ENCODE peak calls at places on chromosome 19, in eight cellular contexts. P is HCT116, Z is IMR-90, F is Peyer's patch, V is testis, B is lung, Q is thyroid gland, G is pancreas. M is an unnamed sample.

GRCh38 chr19:2547033-2547680 is 71.2 kb downstream of the GADD45B start:
- DNase-seq in Z (no peak), F (no peak), Q (no peak), V (no peak), P (no peak), B (no peak), G (no peak), M (no peak)

GRCh38 chr19:16208064-16208759 is 10.5 kb downstream of the AP1M1 start:
- DNase-seq in B (no peak), V (no peak), Z (no peak), P (no peak), F (no peak), Q (no peak), G (no peak), M (no peak)

GRCh38 chr19:41699231-41699967 is 9.0 kb upstream of the CEACAM5 start:
- DNase-seq in V (no peak), B (no peak), Z (no peak), Q (no peak), P (no peak), G (peak), F (no peak), M (peak)

GRCh38 chr19:34512254-34512796 is 30.8 kb downstream of the WTIP start:
- DNase-seq in V (no peak), Z (no peak), G (no peak), F (no peak), P (no peak), Q (no peak), B (no peak), M (no peak)

GRCh38 chr19:51742736-51743288 is 8.9 kb downstream of the FPR1 start:
- DNase-seq in F (no peak), P (no peak), Q (no peak), Z (no peak), G (no peak), V (no peak), B (no peak), M (no peak)

GRCh38 chr19:42274065-42274682 is 5.1 kb downstream of the CIC start:
- DNase-seq in G (peak), P (no peak), Q (no peak), B (no peak), Z (no peak), F (no peak), V (no peak), M (no peak)

GRCh38 chr19:3642987-3643386 is 16.4 kb upstream of the CACTIN start:
- DNase-seq in V (peak), F (no peak), B (no peak), Z (no peak), Q (no peak), G (no peak), P (peak), M (no peak)

GRCh38 chr19:10751109-10751972 is 33.5 kb downstream of the DNM2 start:
- DNase-seq in B (peak), V (peak), P (no peak), Q (no peak), G (peak), F (no peak), Z (no peak), M (no peak)

GRCh38 chr19:16096281-16096855 is 15.3 kb upstream of the RAB8A start:
- DNase-seq in V (no peak), Q (no peak), G (no peak), Z (no peak), B (no peak), P (no peak), F (no peak), M (no peak)

GRCh38 chr19:21850636-21851255 is 14.8 kb upstream of the ZNF43 start:
- DNase-seq in B (no peak), V (no peak), F (no peak), P (no peak), Q (no peak), Z (no peak), G (no peak), M (no peak)

GRCh38 chr19:46639356-46640061 is 3.5 kb upstream of the GNG8 start:
- DNase-seq in F (no peak), P (no peak), B (no peak), G (no peak), Q (no peak), Z (peak), V (peak), M (no peak)

GRCh38 chr19:17243854-17244617 is 1.7 kb downstream of the NR2F6 start:
- DNase-seq in G (peak), P (no peak), F (no peak), V (peak), Q (peak), Z (peak), B (no peak), M (no peak)

GRCh38 chr19:18397242-18398202 is at the start of gene LRRC25:
- DNase-seq in B (peak), F (peak), P (no peak), V (peak), Q (peak), G (no peak), Z (no peak), M (no peak)

GRCh38 chr19:2381151-2381822 is 21.2 kb downstream of the TMPRSS9 start:
- DNase-seq in P (no peak), V (no peak), B (no peak), G (no peak), Z (peak), Q (no peak), F (no peak), M (no peak)

GRCh38 chr19:14089412-14089661 is 1.2 kb downstream of the SAMD1 start:
- DNase-seq in G (no peak), P (no peak), Z (no peak), F (no peak), Q (no peak), B (no peak), V (no peak), M (no peak)

GRCh38 chr19:50565984-50566903 is 2.0 kb downstream of the LRRC4B start:
- DNase-seq in F (no peak), G (no peak), V (no peak), P (no peak), B (no peak), Q (no peak), Z (no peak), M (no peak)

GRCh38 chr19:57438925-57439324 is 3.8 kb downstream of the ZNF749 start:
- DNase-seq in P (no peak), B (no peak), F (no peak), G (no peak), Z (no peak), V (no peak), Q (no peak), M (no peak)

GRCh38 chr19:7636691-7637373 is at the start of gene STXBP2:
- DNase-seq in P (peak), F (peak), Z (no peak), B (peak), Q (peak), V (peak), G (peak), M (no peak)

GRCh38 chr19:17496337-17496997 is 15.0 kb upstream of the PGLS start:
- DNase-seq in V (peak), Q (peak), F (peak), P (peak), Z (peak), B (peak), G (peak), M (no peak)

GRCh38 chr19:36009220-36009619 is 607 bp upstream of the SYNE4 start:
- DNase-seq in V (peak), G (peak), Z (peak), B (peak), Q (peak), P (no peak), F (peak), M (no peak)

GRCh38 chr19:43667524-43668405 is 2.2 kb downstream of the PLAUR start:
- DNase-seq in F (no peak), Q (peak), Z (peak), V (no peak), B (peak), G (no peak), P (no peak), M (no peak)
- H3K27ac ChIP-seq in F (peak), Q (peak), Z (peak), V (peak), B (no peak), G (peak), P (peak), M (peak)

DNA sequence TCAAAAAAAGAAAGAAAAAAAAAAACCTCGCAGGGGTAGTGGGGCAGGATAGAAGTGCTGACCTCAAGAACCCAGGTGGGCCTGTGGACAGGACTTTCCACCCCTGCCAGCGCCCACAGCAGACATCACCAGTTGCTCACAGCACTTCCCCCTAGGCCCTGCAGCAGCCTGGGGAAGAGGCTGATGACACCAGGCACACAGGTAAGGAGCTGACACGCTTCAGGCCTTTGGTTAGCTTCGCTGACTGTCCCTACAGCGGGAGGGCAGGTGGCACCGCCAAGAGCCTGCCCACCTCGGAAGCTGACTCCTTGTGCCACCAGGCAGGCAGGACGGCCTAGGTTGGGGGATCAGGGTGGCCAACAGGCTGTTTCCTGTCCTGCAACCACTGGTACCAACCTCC is 8.9 kb downstream of the LONP1 start:
- DNase-seq in F (no peak), V (no peak), Q (no peak), Z (no peak), P (no peak), G (peak), B (no peak), M (no peak)
- H3K27ac ChIP-seq in F (no peak), V (no peak), Q (no peak), Z (no peak), P (no peak), G (no peak), B (no peak), M (no peak)

GRCh38 chr19:1136201-1136600 is 32.4 kb downstream of the GPX4 start:
- DNase-seq in B (no peak), Q (no peak), Z (no peak), P (no peak), F (peak), V (no peak), G (no peak), M (no peak)
- H3K27ac ChIP-seq in B (peak), Q (peak), Z (no peak), P (peak), F (peak), V (no peak), G (peak), M (no peak)

GRCh38 chr19:44131955-44132354 is 9.4 kb upstream of the ZNF234 start:
- DNase-seq in G (no peak), F (no peak), B (no peak), Q (no peak), Z (no peak), V (no peak), P (no peak), M (no peak)
- H3K27ac ChIP-seq in G (no peak), F (no peak), B (no peak), Q (no peak), Z (no peak), V (no peak), P (no peak), M (no peak)

DNA sequence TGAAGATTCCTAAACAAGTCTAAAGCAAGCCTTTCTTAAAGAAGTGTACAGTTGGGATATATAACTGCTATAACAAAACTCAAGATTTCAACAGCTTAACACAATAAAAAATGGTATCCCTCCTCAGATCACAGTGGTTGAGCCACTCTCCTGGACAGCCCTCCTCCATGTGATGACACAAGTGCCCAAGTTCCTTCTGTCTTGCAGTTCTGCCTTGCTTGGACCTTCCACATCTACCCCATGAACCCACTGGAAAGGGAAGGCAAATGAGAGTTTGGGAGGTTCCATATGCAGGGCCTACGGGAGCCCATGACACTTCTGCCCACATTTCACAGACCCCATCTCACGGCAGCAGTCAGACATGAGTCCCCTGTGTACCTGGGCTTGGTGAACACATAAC is 659.2 kb downstream of the UQCRFS1 start:
- DNase-seq in G (no peak), Q (no peak), B (no peak), Z (no peak), V (no peak), F (no peak), P (no peak), M (no peak)
- H3K27ac ChIP-seq in G (no peak), Q (no peak), B (no peak), Z (no peak), V (no peak), F (no peak), P (no peak), M (no peak)

GRCh38 chr19:45249261-45250033 is 1.6 kb upstream of the MARK4 start:
- DNase-seq in V (no peak), Q (no peak), G (no peak), Z (no peak), P (no peak), F (no peak), B (no peak), M (no peak)
- H3K27ac ChIP-seq in V (no peak), Q (no peak), G (no peak), Z (no peak), P (no peak), F (no peak), B (no peak), M (no peak)

GRCh38 chr19:12985049-12985776 is 10.1 kb upstream of the NFIX start:
- DNase-seq in P (peak), V (peak), F (peak), B (no peak), Q (peak), G (peak), Z (peak), M (no peak)
- H3K27ac ChIP-seq in P (no peak), V (no peak), F (peak), B (no peak), Q (no peak), G (no peak), Z (no peak), M (no peak)

GRCh38 chr19:5091576-5092215 is 122.8 kb downstream of the KDM4B start:
- DNase-seq in V (no peak), P (no peak), G (no peak), B (no peak), F (no peak), Q (peak), Z (no peak), M (no peak)

GRCh38 chr19:5089283-5089682 is 120.4 kb downstream of the KDM4B start:
- DNase-seq in G (no peak), Q (no peak), P (no peak), Z (no peak), F (no peak), V (no peak), B (no peak), M (no peak)

GRCh38 chr19:5092444-5092843 is 123.5 kb downstream of the KDM4B start:
- DNase-seq in F (no peak), Z (no peak), P (no peak), Q (no peak), G (no peak), V (no peak), B (no peak), M (no peak)

GRCh38 chr19:5090780-5091575 is 122.1 kb downstream of the KDM4B start:
- DNase-seq in G (no peak), F (no peak), P (no peak), Q (peak), V (peak), B (no peak), Z (peak), M (no peak)

GRCh38 chr19:5090465-5090779 is 121.5 kb downstream of the KDM4B start:
- DNase-seq in P (no peak), B (no peak), Q (no peak), V (no peak), Z (no peak), G (no peak), F (no peak), M (no peak)
- H3K27ac ChIP-seq in P (no peak), B (no peak), Q (peak), V (no peak), Z (no peak), G (no peak), F (no peak), M (no peak)

M was measured in epithelial cell of prostate.